ENCODE peak calls at places on chromosome 22, in four cellular contexts. One of them, this sample, is unnamed.

GRCh38 chr22:19941365-19942070 is at the start of the genes COMT and TXNRD2:
- DNase-seq in activated T-cell treated with anti-CD3 and anti-CD28 coated beads for 1 hour: peak; percentile 65
- DNase-seq in CD8-positive, alpha-beta T cell: peak; percentile 70
- DNase-seq in pancreas: peak; percentile 66
- DNase-seq in this sample: peak; percentile 75

GRCh38 chr22:39534591-39535301 is 2.2 kb upstream of the RPS19BP1 start:
- DNase-seq in pancreas: peak; percentile 73
- DNase-seq in activated T-cell treated with anti-CD3 and anti-CD28 coated beads for 1 hour: peak; percentile 80
- DNase-seq in CD8-positive, alpha-beta T cell: peak; percentile 86
- DNase-seq in this sample: peak; percentile 74

GRCh38 chr22:47209547-47210023 is 447.1 kb downstream of the TBC1D22A start:
- DNase-seq in activated T-cell treated with anti-CD3 and anti-CD28 coated beads for 1 hour: no peak
- DNase-seq in pancreas: no peak
- DNase-seq in CD8-positive, alpha-beta T cell: no peak
- DNase-seq in this sample: no peak

GRCh38 chr22:33894036-33894435 is 26.2 kb downstream of the LARGE1 start:
- DNase-seq in CD8-positive, alpha-beta T cell: no peak
- DNase-seq in activated T-cell treated with anti-CD3 and anti-CD28 coated beads for 1 hour: no peak
- DNase-seq in pancreas: no peak
- DNase-seq in this sample: no peak

GRCh38 chr22:30425616-30426394 is at the start of gene MTFP1:
- DNase-seq in pancreas: peak; percentile 58
- DNase-seq in CD8-positive, alpha-beta T cell: peak; percentile 56
- DNase-seq in activated T-cell treated with anti-CD3 and anti-CD28 coated beads for 1 hour: no peak
- DNase-seq in this sample: peak; percentile 60

GRCh38 chr22:41479671-41480396 is 10.9 kb downstream of the ACO2 start:
- DNase-seq in activated T-cell treated with anti-CD3 and anti-CD28 coated beads for 1 hour: no peak
- DNase-seq in pancreas: no peak
- DNase-seq in CD8-positive, alpha-beta T cell: no peak
- DNase-seq in this sample: no peak

GRCh38 chr22:37564111-37564711 is 3.9 kb downstream of the CDC42EP1 start:
- DNase-seq in activated T-cell treated with anti-CD3 and anti-CD28 coated beads for 1 hour: no peak
- DNase-seq in CD8-positive, alpha-beta T cell: no peak
- DNase-seq in pancreas: no peak
- DNase-seq in this sample: no peak

GRCh38 chr22:20245577-20246367 is 22.3 kb downstream of the RTN4R start:
- DNase-seq in activated T-cell treated with anti-CD3 and anti-CD28 coated beads for 1 hour: no peak
- DNase-seq in CD8-positive, alpha-beta T cell: no peak
- DNase-seq in pancreas: no peak
- DNase-seq in this sample: no peak

GRCh38 chr22:36221799-36222751 is 17.3 kb downstream of the APOL2 start:
- DNase-seq in activated T-cell treated with anti-CD3 and anti-CD28 coated beads for 1 hour: peak; percentile 45
- DNase-seq in pancreas: no peak
- DNase-seq in CD8-positive, alpha-beta T cell: peak; percentile 61
- DNase-seq in this sample: peak; percentile 34

This sample was measured in immature natural killer cell.